ENCODE peak calls at places on chromosomes 4 and X, in four cellular contexts. Z, K, P and A are unnamed samples.

GRCh38 chr4:55183926-55184599 is 58.7 kb upstream of the KDR start:
- DNase-seq in Z (no peak), K (no peak), P (no peak), A (no peak)

GRCh38 chr4:167239627-167240026 is 5.3 kb upstream of the SPOCK3 start:
- DNase-seq in Z (no peak), K (no peak), P (no peak), A (no peak)

GRCh38 chr4:111562811-111563210 is 582.4 kb upstream of the FAM241A start:
- DNase-seq in Z (no peak), K (no peak), P (no peak), A (no peak)

GRCh38 chr4:181860157-181860556 is 383.0 kb upstream of the TENM3 start:
- DNase-seq in Z (no peak), K (no peak), P (no peak), A (no peak)

GRCh38 chrX:154730271-154730883 is 20.5 kb downstream of the GAB3 start:
- DNase-seq in Z (no peak), K (no peak), P (peak), A (no peak)

GRCh38 chrX:386768-387575 is at the start of gene PPP2R3B:
- DNase-seq in Z (peak), K (peak), P (peak), A (peak)

GRCh38 chr4:74632634-74633033 is 161.7 kb downstream of the BTC start:
- DNase-seq in Z (no peak), K (peak), P (no peak), A (peak)

GRCh38 chrX:83771664-83772063 is 89.3 kb upstream of the CYLC1 start:
- DNase-seq in Z (no peak), K (no peak), P (no peak), A (no peak)

GRCh38 chr4:136946307-136946907 is 585.9 kb downstream of the PCDH18 start:
- DNase-seq in Z (no peak), K (no peak), P (no peak), A (no peak)

GRCh38 chr4:135185256-135185655 is 983.7 kb upstream of the PABPC4L start:
- DNase-seq in Z (no peak), K (no peak), P (no peak), A (no peak)

GRCh38 chr4:147901886-147902285 is 170.0 kb downstream of the ARHGAP10 start:
- DNase-seq in Z (no peak), K (no peak), P (no peak), A (no peak)

GRCh38 chrX:16208601-16209000 is 41.3 kb downstream of the MAGEB17 start:
- DNase-seq in Z (no peak), K (no peak), P (no peak), A (no peak)

GRCh38 chrX:136767104-136767941 is 13.4 kb downstream of the ARHGEF6 start:
- DNase-seq in Z (peak), K (peak), P (peak), A (no peak)

GRCh38 chr4:131302108-131302507 is 1847.0 kb upstream of the PCDH10 start:
- DNase-seq in Z (no peak), K (no peak), P (no peak), A (no peak)

GRCh38 chrX:150903110-150903508 is 4.6 kb upstream of the CD99L2 start:
- DNase-seq in Z (no peak), K (no peak), P (no peak), A (no peak)

GRCh38 chr4:8761824-8762205 is 109.8 kb downstream of the HMX1 start:
- DNase-seq in Z (peak), K (no peak), P (no peak), A (no peak)

GRCh38 chr4:38856524-38857337 is at the start of gene TLR6:
- DNase-seq in Z (no peak), K (peak), P (no peak), A (peak)

GRCh38 chr4:139734875-139735380 is 69.3 kb downstream of the MGST2 start:
- DNase-seq in Z (peak), K (peak), P (peak), A (peak)

GRCh38 chr4:139736257-139736626 is 70.6 kb downstream of the MGST2 start:
- DNase-seq in Z (no peak), K (no peak), P (no peak), A (no peak)

GRCh38 chr4:139735381-139736256 is 70.0 kb downstream of the MGST2 start:
- DNase-seq in Z (no peak), K (no peak), P (peak), A (no peak)

GRCh38 chr4:139734201-139734874 is 68.7 kb downstream of the MGST2 start:
- DNase-seq in Z (no peak), K (no peak), P (peak), A (peak)

DNA sequence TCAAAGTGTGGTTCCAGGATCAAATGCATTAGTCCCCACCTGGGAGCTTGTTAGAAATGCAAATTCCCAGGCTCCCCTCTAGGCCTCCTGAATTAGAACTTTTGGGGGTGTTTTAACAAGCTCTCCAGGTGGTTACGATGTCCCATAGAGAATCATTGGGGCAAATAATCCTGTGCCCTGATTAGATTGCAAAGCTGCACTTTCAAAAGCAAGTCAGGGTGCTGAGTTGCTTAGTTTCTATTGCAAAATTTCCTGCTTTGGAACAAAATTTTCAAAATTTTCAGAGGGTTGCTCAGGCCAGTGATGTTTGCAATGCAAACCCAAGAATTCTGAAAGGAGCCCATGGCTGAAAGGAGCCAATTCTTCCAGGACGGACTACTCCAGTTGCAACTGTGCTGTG is 71.0 kb downstream of the MGST2 start:
- DNase-seq in Z (no peak), K (no peak), P (no peak), A (no peak)
- H3K4me3 ChIP-seq in Z (no peak), K (no peak), P (no peak), A (no peak)

GRCh38 chr4:169618286-169618685 is 2.1 kb upstream of the CLCN3 start:
- DNase-seq in Z (no peak), K (no peak), P (no peak), A (peak)
- H3K4me3 ChIP-seq in Z (no peak), K (no peak), P (no peak), A (no peak)

GRCh38 chr4:25031077-25031606 is 396 bp upstream of the LGI2 start:
- DNase-seq in Z (no peak), K (no peak), P (peak), A (no peak)
- H3K4me3 ChIP-seq in Z (no peak), K (peak), P (peak), A (no peak)

DNA sequence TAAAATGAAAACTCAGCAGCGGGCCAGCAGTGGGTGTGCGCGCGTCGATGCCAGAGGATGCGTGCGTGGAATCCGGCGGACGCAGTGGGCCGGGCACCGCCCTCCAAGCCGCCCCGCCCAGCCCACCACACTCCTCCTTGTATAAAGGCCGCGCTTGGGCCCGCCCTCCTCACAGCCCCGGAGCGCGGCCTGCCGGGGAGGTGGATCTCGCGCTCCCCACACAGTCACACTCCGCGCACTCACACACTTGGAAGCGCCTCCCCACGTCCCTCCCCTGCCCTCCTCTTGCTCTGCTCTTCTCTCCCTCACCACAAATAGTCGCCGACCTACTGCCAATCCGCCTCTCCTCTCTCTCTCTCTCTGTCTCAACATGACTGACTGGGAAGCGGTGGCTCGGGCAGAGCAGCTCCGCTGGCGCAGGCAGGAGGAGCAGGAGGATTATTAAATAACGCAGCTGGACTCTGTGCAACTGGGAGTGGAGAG is at the start of gene CCSER1:
- DNase-seq in Z (peak), K (peak), P (peak), A (no peak)
- H3K4me3 ChIP-seq in Z (peak), K (peak), P (peak), A (no peak)

GRCh38 chrX:21376636-21377035 is 2.4 kb downstream of the CNKSR2 start:
- DNase-seq in Z (no peak), K (no peak), P (no peak), A (no peak)
- H3K4me3 ChIP-seq in Z (no peak), K (no peak), P (no peak), A (no peak)

GRCh38 chrX:107154787-107155620 is 36.4 kb upstream of the RBM41 start:
- DNase-seq in Z (no peak), K (no peak), P (no peak), A (no peak)
- H3K4me3 ChIP-seq in Z (no peak), K (no peak), P (no peak), A (no peak)

GRCh38 chrX:19986531-19986930 is 4.3 kb downstream of the BCLAF3 start:
- DNase-seq in Z (no peak), K (no peak), P (no peak), A (no peak)

GRCh38 chrX:19991350-19991718 is 473 bp upstream of the BCLAF3 start:
- DNase-seq in Z (no peak), K (no peak), P (no peak), A (no peak)

GRCh38 chrX:19987856-19988255 is 3.0 kb downstream of the BCLAF3 start:
- DNase-seq in Z (no peak), K (no peak), P (no peak), A (no peak)

GRCh38 chrX:19990225-19990518 is 689 bp downstream of the BCLAF3 start:
- DNase-seq in Z (no peak), K (peak), P (no peak), A (no peak)

DNA sequence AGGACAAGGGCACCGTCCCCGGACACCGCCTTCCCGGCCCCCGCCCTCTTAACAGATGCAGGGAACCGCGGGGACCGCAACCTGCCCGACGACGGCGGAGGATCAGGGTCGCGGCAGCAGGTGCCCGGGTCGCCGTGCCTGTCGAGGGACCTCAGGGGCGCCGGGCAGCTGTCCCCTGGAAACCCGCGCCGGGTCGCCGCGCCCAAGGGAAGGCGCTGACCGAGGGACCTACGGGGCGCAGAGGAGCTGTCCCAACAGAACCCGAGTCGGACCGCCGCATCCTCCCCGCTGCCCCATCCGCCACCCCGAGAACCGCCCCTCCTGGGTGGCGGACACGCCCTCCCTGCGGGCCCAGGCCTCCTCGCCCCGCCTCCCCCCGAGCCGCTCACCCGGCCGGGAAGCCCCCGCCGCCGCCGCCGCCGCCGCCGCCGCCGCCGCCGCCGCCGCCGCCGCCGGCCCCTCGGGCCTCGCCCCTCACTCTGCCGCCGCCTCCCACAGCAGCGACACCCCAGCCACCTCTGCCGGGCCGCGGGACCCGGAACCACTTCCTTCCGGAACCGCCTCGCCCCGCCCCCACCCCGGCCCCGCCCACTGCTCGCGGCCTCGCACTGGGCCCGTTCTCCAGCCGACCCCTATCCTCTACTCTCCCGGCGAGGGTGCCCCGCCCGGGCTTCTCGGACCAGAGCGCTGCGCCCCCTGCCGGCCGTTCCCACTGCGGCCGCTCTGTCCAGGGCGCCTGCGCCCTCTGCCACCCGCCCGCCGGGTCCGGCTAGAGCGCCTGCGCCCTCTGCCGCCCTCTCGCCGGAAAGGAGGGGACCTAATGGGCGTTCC is at the start of gene BCLAF3:
- DNase-seq in Z (peak), K (peak), P (peak), A (peak)
- H3K4me3 ChIP-seq in Z (peak), K (peak), P (peak), A (peak)

GRCh38 chr4:162111078-162111477 is 52.7 kb downstream of the FSTL5 start:
- DNase-seq in Z (no peak), K (no peak), P (no peak), A (no peak)

GRCh38 chr4:162115323-162115722 is 48.5 kb downstream of the FSTL5 start:
- DNase-seq in Z (no peak), K (no peak), P (no peak), A (no peak)

GRCh38 chr4:162116085-162116784 is 47.6 kb downstream of the FSTL5 start:
- DNase-seq in Z (no peak), K (no peak), P (no peak), A (no peak)

GRCh38 chr4:162117051-162117450 is 46.7 kb downstream of the FSTL5 start:
- DNase-seq in Z (no peak), K (no peak), P (no peak), A (no peak)
- H3K4me3 ChIP-seq in Z (no peak), K (no peak), P (no peak), A (no peak)